ENCODE peak calls at places on chromosomes 7 and 10, in nine cellular contexts. G is psoas muscle; W is neural progenitor cell; O is aorta; Z is naive thymus-derived CD4-positive, alpha-beta T cell; R is thyroid gland; Y is left ventricle myocardium inferior; M is transverse colon; E is IMR-90. K is an unnamed sample.

GRCh38 chr7:55299273-55299967 is 65.7 kb upstream of the LANCL2 start:
- DNase-seq in G (no peak), W (no peak), O (no peak), Z (no peak), R (no peak), Y (no peak), M (no peak), E (no peak), K (no peak)

GRCh38 chr10:80463868-80464267 is 9.8 kb downstream of the TSPAN14 start:
- DNase-seq in G (no peak), W (no peak), O (no peak), Z (no peak), R (no peak), Y (no peak), M (no peak), E (no peak), K (no peak)

GRCh38 chr10:87094373-87095240 is at the start of the genes GLUD1 and SHLD2:
- DNase-seq in G (peak; percentile 96), W (peak; percentile 95), O (peak; percentile 97), Z (peak; percentile 88), R (peak; percentile 94), Y (peak; percentile 93), M (peak; percentile 93), E (peak; percentile 84), K (peak; percentile 97)

GRCh38 chr10:122229678-122230077 is 41.4 kb upstream of the BTBD16 start:
- DNase-seq in G (no peak), W (no peak), O (no peak), Z (no peak), R (no peak), Y (no peak), M (no peak), E (no peak), K (no peak)

GRCh38 chr10:84331091-84331490 is 2.7 kb downstream of the CCSER2 start:
- DNase-seq in G (no peak), W (no peak), O (no peak), Z (no peak), R (no peak), Y (no peak), M (no peak), E (no peak), K (no peak)

GRCh38 chr7:334618-335357 is 44.8 kb downstream of the FOXL3 start:
- DNase-seq in G (no peak), W (no peak), O (no peak), Z (no peak), R (no peak), Y (no peak), M (no peak), E (no peak), K (no peak)

GRCh38 chr7:18530224-18531179 is 35.0 kb downstream of the HDAC9 start:
- DNase-seq in G (no peak), W (no peak), O (no peak), Z (no peak), R (no peak), Y (no peak), M (no peak), E (no peak), K (no peak)

GRCh38 chr7:101557421-101557820 is 71.7 kb downstream of the MYL10 start:
- DNase-seq in G (peak; percentile 35), W (no peak), O (no peak), Z (no peak), R (no peak), Y (no peak), M (peak; percentile 1), E (no peak), K (no peak)

GRCh38 chr7:50595538-50596102 is 30.4 kb upstream of the DDC start:
- DNase-seq in G (no peak), W (peak; percentile 66), O (no peak), Z (no peak), R (peak; percentile 13), Y (no peak), M (no peak), E (peak; percentile 34), K (peak; percentile 42)

GRCh38 chr10:86020139-86020538 is 346.5 kb downstream of the GRID1 start:
- DNase-seq in G (no peak), W (no peak), O (no peak), Z (no peak), R (no peak), Y (no peak), M (no peak), E (no peak), K (no peak)

GRCh38 chr10:119538632-119539358 is 3.7 kb downstream of the RGS10 start:
- DNase-seq in G (no peak), W (no peak), O (no peak), Z (peak; percentile 31), R (no peak), Y (no peak), M (no peak), E (no peak), K (no peak)

GRCh38 chr10:119537953-119538630 is 4.4 kb downstream of the RGS10 start:
- DNase-seq in G (no peak), W (no peak), O (no peak), Z (no peak), R (no peak), Y (no peak), M (no peak), E (no peak), K (no peak)

GRCh38 chr10:119540038-119540437 is 2.5 kb downstream of the RGS10 start:
- DNase-seq in G (no peak), W (no peak), O (no peak), Z (no peak), R (no peak), Y (no peak), M (no peak), E (no peak), K (no peak)

GRCh38 chr10:119541046-119541445 is 1.5 kb downstream of the RGS10 start:
- DNase-seq in G (no peak), W (no peak), O (no peak), Z (no peak), R (no peak), Y (no peak), M (no peak), E (peak; percentile 40), K (no peak)

DNA sequence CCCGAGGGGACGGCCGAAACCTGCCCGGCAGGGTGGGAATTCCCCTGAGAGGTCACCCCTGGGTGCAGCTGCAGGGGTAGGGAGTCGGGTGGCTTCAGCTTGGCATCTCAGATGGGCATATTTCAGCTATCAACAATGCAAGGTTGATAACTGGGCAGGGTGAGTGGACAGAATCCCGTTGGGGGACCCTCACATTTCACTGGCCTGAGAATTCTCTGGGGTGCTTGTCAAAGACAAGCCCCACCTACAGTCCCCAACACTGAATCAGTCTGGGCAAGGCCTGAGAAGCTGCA is 3.2 kb downstream of the RGS10 start:
- DNase-seq in G (no peak), W (no peak), O (no peak), Z (no peak), R (no peak), Y (no peak), M (no peak), E (no peak), K (no peak)
- H3K4me3 ChIP-seq in G (no peak overlapping the region), W (no peak overlapping the region), O (no peak overlapping the region), Z (peak overlapping the region; percentile 61), R (no peak overlapping the region), Y (no peak overlapping the region), M (no peak overlapping the region), E (no peak overlapping the region), K (no peak overlapping the region)

GRCh38 chr10:96041146-96041545 is 2.2 kb upstream of the CCNJ start:
- DNase-seq in G (no peak), W (no peak), O (no peak), Z (no peak), R (no peak), Y (no peak), M (no peak), E (no peak), K (no peak)

GRCh38 chr10:96046546-96046945 is 3.2 kb downstream of the CCNJ start:
- DNase-seq in G (no peak), W (no peak), O (no peak), Z (no peak), R (no peak), Y (no peak), M (no peak), E (no peak), K (no peak)

GRCh38 chr10:96044686-96045085 is 1.3 kb downstream of the CCNJ start:
- DNase-seq in G (no peak), W (peak; percentile 31), O (no peak), Z (no peak), R (no peak), Y (no peak), M (no peak), E (peak; percentile 70), K (no peak)

GRCh38 chr10:96043157-96043894 is at the start of gene CCNJ:
- DNase-seq in G (peak; percentile 94), W (peak; percentile 99), O (peak; percentile 92), Z (peak; percentile 87), R (peak; percentile 89), Y (peak; percentile 89), M (peak; percentile 91), E (peak; percentile 87), K (peak; percentile 95)

GRCh38 chr10:96043895-96044580 is 655 bp downstream of the CCNJ start:
- DNase-seq in G (peak; percentile 62), W (peak; percentile 71), O (peak; percentile 65), Z (peak; percentile 58), R (peak; percentile 55), Y (peak; percentile 35), M (peak; percentile 59), E (peak; percentile 45), K (peak; percentile 64)
- H3K27ac ChIP-seq in G (peak overlapping the region; percentile 77), W (peak overlapping the region; percentile 68), O (peak overlapping the region; percentile 61), Z (peak overlapping the region; percentile 81), R (peak overlapping the region; percentile 76), Y (peak overlapping the region; percentile 89), M (peak overlapping the region; percentile 91), E (peak overlapping the region; percentile 86), K (peak overlapping the region; percentile 32)

GRCh38 chr7:151704284-151704968 is 172.5 kb downstream of the PRKAG2 start:
- DNase-seq in G (peak; percentile 35), W (no peak), O (peak; percentile 17), Z (no peak), R (no peak), Y (peak; percentile 7), M (no peak), E (no peak), K (no peak)
- H3K4me3 ChIP-seq in G (no peak overlapping the region), W (no peak overlapping the region), O (no peak overlapping the region), Z (no peak overlapping the region), R (no peak overlapping the region), Y (no peak overlapping the region), M (no peak overlapping the region), E (no peak overlapping the region), K (no peak overlapping the region)

DNA sequence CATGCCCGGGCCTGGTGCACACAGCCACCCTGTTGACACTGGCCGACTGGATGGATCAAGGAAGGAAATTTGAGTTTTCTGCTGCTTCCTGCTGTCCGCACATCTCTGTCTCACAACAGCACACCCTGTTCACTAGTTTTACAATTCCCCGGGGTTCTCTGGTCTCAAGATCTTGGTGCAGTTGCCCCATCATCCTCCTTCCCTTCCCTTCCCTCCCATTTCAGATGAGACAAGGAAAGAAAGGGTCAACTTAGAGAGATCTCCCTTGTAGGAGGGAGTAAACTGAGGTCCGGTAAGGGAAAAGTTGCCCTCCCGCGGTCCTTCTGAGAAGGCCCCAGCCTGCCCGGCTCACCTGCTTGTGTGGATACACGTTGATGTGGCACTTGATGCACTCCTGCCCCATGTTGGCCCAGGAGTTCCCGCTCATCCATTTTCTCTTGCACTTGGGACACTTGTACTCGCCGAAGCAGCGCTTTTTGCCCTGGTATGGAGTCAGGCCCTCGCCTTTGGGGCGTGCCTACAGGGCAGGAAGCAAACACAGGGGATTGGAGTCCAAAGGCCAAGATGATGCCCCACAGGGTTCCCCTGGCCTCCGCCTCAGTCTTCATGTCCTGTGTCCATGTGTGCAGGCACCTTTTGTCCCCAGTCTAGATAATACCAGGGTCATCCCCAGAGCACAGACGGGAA is 46.8 kb downstream of the PPIF start:
- DNase-seq in G (peak; percentile 35), W (no peak), O (peak; percentile 47), Z (no peak), R (peak; percentile 9), Y (peak; percentile 7), M (peak; percentile 5), E (no peak), K (peak; percentile 41)
- H3K27ac ChIP-seq in G (no peak overlapping the region), W (no peak overlapping the region), O (no peak overlapping the region), Z (no peak overlapping the region), R (peak overlapping the region; percentile 39), Y (no peak overlapping the region), M (no peak overlapping the region), E (no peak overlapping the region), K (no peak overlapping the region)

K was measured in right cardiac atrium.